ENCODE peak calls at places on chromosomes 13 and 19, in nine cellular contexts. K, B, W, Y, F, C, E, X and M are unnamed samples.

GRCh38 chr13:66635526-66635925 is 594.6 kb downstream of the PCDH9 start:
- DNase-seq in K (peak; percentile 69), B (peak; percentile 97), W (peak; percentile 92), Y (no peak), F (no peak), C (peak; percentile 93), E (peak; percentile 79), X (no peak), M (peak; percentile 85)

GRCh38 chr19:28067882-28068281 is 1145.1 kb downstream of the UQCRFS1 start:
- DNase-seq in K (no peak), B (peak; percentile 4), W (no peak), Y (no peak), F (no peak), C (no peak), E (no peak), X (no peak), M (no peak)

GRCh38 chr13:92896842-92897241 is 329.8 kb upstream of the GPC6 start:
- DNase-seq in K (peak; percentile 63), B (peak; percentile 40), W (peak; percentile 39), Y (no peak), F (no peak), C (peak; percentile 70), E (peak; percentile 67), X (no peak), M (peak; percentile 66)

GRCh38 chr13:113947321-113948033 is 26.4 kb downstream of the C13orf46 start:
- DNase-seq in K (peak; percentile 55), B (no peak), W (peak; percentile 74), Y (peak; percentile 53), F (peak; percentile 66), C (peak; percentile 61), E (peak; percentile 70), X (peak; percentile 42), M (peak; percentile 64)

GRCh38 chr19:47780215-47780551 is 1.7 kb downstream of the SELENOW start:
- DNase-seq in K (no peak), B (no peak), W (no peak), Y (no peak), F (no peak), C (no peak), E (no peak), X (no peak), M (no peak)

GRCh38 chr19:44703336-44704078 is 4.6 kb downstream of the CEACAM16 start:
- DNase-seq in K (no peak), B (no peak), W (no peak), Y (no peak), F (no peak), C (no peak), E (no peak), X (no peak), M (no peak)

GRCh38 chr19:14719162-14719561 is 29.3 kb downstream of the ZNF333 start:
- DNase-seq in K (no peak), B (no peak), W (no peak), Y (no peak), F (no peak), C (no peak), E (no peak), X (no peak), M (no peak)

GRCh38 chr19:17757125-17757524 is 5.8 kb downstream of the FCHO1 start:
- DNase-seq in K (peak; percentile 79), B (peak; percentile 55), W (peak; percentile 47), Y (no peak), F (peak; percentile 91), C (peak; percentile 64), E (peak; percentile 73), X (peak; percentile 71), M (peak; percentile 70)

GRCh38 chr19:2014731-2015610 is 543 bp downstream of the BTBD2 start:
- DNase-seq in K (no peak), B (no peak), W (no peak), Y (no peak), F (no peak), C (no peak), E (peak; percentile 25), X (no peak), M (peak; percentile 16)

GRCh38 chr13:80611310-80611709 is 270.4 kb upstream of the SPRY2 start:
- DNase-seq in K (no peak), B (no peak), W (no peak), Y (no peak), F (no peak), C (no peak), E (no peak), X (no peak), M (no peak)

GRCh38 chr13:111177081-111177711 is 62.1 kb downstream of the ARHGEF7 start:
- DNase-seq in K (no peak), B (peak; percentile 86), W (no peak), Y (no peak), F (peak; percentile 46), C (peak; percentile 90), E (peak; percentile 84), X (peak; percentile 75), M (peak; percentile 67)

GRCh38 chr19:31348416-31349159 is 648 bp downstream of the TSHZ3 start:
- DNase-seq in K (no peak), B (peak; percentile 55), W (peak; percentile 45), Y (no peak), F (no peak), C (peak; percentile 26), E (peak; percentile 43), X (peak; percentile 41), M (peak; percentile 54)

GRCh38 chr19:19170053-19170945 is at the start of gene MEF2B:
- DNase-seq in K (peak; percentile 55), B (peak; percentile 59), W (peak; percentile 35), Y (peak; percentile 98), F (peak; percentile 88), C (peak; percentile 44), E (peak; percentile 73), X (peak; percentile 77), M (peak; percentile 79)

GRCh38 chr13:99617474-99618255 is 116.4 kb downstream of the TM9SF2 start:
- DNase-seq in K (peak; percentile 46), B (peak; percentile 35), W (peak; percentile 49), Y (peak; percentile 25), F (no peak), C (peak; percentile 65), E (peak; percentile 70), X (no peak), M (peak; percentile 51)

GRCh38 chr13:72399351-72399750 is 328.1 kb downstream of the MZT1 start:
- DNase-seq in K (no peak), B (no peak), W (no peak), Y (no peak), F (no peak), C (no peak), E (no peak), X (no peak), M (no peak)

DNA sequence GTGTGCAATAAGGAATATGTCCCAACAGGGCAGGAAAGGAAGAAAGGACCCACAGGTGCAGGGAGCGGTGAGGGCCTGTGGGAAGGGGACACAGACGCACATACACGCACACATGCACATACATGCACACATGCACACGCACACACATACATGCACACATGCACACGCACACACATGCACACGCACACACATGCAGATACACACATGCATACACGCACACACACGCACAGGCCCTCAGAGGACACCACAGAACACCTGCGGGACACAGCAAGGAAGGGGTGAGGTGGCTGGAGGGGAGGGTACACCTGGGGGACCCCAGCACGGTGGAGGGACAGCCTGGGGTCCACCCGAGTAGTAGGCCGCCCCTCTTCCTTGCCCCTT is 12.9 kb downstream of the PIP5K1C start:
- DNase-seq in K (no peak), B (no peak), W (no peak), Y (no peak), F (no peak), C (no peak), E (no peak), X (no peak), M (no peak)
- H3K4me3 ChIP-seq in K (no peak overlapping the region), B (no peak overlapping the region), W (no peak overlapping the region), Y (no peak overlapping the region), F (peak overlapping the region; percentile 11), C (no peak overlapping the region), E (no peak overlapping the region), X (peak overlapping the region; percentile 30), M (no peak overlapping the region)

DNA sequence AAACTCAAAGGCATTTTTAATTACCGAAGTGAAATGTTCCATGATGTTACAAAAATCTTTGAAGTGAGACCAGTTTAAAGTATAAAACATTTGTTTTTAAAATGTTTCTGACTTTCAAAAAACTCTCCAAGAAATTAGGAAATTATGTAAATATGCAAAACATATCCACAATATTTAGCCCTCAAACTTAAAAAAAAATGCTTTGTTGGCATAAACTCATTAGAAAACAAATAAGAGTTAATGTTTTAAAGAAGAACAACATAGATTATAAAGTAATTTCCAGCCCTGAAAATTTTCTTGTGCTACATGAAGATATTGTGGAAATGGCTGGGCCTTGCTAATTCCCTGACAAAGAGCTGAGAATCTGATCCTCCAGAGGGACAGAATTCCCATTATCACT is 199.7 kb upstream of the STARD13 start:
- DNase-seq in K (no peak), B (no peak), W (no peak), Y (no peak), F (no peak), C (no peak), E (no peak), X (no peak), M (no peak)
- TF ChIP-seq CTCF in K (no peak), B (no peak), W (no peak), Y (no peak), F (no peak), C (no peak), E (no peak), X (no peak), M (no peak)

DNA sequence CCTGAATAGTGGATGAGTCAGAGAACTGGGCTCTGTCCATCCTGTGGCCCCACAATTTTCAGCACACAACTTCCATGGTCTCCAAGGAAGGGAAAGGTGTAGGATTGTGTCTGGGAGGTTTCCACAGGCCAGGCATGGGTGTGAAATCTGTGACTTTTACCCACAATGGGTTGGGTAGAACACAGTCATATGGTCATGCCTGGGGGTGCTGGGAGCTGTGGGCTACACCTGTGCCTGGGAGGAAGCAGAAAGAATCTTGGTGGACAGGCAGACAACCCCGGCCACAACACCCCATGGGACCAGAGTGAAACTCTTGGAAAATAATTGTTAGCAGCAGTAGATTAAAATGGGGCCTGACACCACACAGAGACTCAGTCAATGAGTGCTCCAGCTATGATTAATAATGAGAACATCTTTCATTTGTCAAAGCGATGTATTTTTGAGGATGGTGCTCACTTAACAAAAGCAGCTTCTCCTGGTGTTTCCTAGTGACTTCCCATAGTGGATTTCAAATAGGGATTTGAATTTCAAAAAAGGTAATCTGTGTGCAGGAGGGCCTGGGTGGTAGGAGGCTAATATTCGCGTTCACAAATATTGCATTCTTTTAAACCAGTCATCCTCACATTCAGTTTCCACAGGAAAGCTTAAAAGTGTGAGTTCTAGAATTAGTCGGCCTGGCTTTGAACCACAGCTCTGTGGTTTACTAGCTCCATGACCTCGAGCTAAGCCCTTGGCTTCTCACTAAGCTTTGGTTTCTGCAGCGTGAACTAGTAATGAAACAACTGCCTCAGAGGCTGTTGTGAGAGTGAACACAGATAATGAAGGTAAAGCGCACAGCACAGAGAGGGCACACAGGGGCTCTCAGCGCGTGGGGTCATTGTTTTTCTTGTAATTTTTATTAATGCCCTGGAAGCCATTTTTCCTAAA is 89.3 kb upstream of the UQCRFS1 start:
- DNase-seq in K (no peak), B (no peak), W (no peak), Y (no peak), F (no peak), C (no peak), E (no peak), X (no peak), M (no peak)
- H3K4me3 ChIP-seq in K (no peak overlapping the region), B (no peak overlapping the region), W (no peak overlapping the region), Y (no peak overlapping the region), F (no peak overlapping the region), C (no peak overlapping the region), E (no peak overlapping the region), X (no peak overlapping the region), M (no peak overlapping the region)

DNA sequence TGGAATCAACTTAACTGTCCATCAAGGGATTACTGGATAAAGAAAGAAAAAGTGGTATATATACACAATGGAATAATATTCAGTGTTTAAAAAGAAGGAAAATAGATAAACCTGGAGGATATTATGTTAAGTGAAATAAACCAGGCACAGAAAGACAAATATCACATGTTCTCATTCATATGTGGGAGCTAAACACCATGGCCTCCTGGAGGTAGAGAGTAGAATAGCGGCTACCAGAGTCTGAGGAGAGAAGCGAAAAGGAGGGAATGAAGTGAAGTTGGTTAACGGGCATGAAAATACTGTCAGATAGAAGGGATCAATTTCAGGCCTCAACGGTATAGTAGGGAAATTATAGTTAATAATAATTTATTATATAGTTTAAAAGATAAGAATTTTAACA is 147.5 kb upstream of the OBI1 start:
- DNase-seq in K (peak; percentile 18), B (no peak), W (no peak), Y (no peak), F (no peak), C (no peak), E (peak; percentile 1), X (no peak), M (peak; percentile 3)
- TF ChIP-seq CTCF in K (peak; percentile 30), B (no peak), W (peak; percentile 44), Y (peak; percentile 19), F (no peak), C (peak; percentile 3), E (peak; percentile 21), X (peak; percentile 33), M (peak; percentile 41)